ENCODE peak calls at places on chromosomes 1 and 21, in nine cellular contexts. C, P, A, J, I, D, H, V and W are unnamed samples.
A peak's percentile ranks its signal among the peaks of the same experiment; 100 is the strongest.

GRCh38 chr1:156684227-156684782 is 7.1 kb upstream of the NES start:
- DNase-seq in V (no peak), D (no peak), A (no peak), C (no peak), J (no peak), I (no peak), P (no peak), H (no peak), W (no peak)

GRCh38 chr21:37700641-37701202 is 215.5 kb downstream of the KCNJ6 start:
- DNase-seq in V (no peak), D (no peak), J (no peak), I (peak; percentile 63), C (no peak), H (no peak), A (peak; percentile 79), P (no peak), W (no peak)

GRCh38 chr1:175188936-175189335 is 3.6 kb downstream of the KIAA0040 start:
- DNase-seq in A (no peak), J (no peak), C (no peak), V (no peak), I (no peak), P (peak; percentile 56), D (no peak), H (no peak), W (no peak)

GRCh38 chr1:26915204-26915842 is 1.5 kb upstream of the NR0B2 start:
- DNase-seq in J (no peak), A (no peak), P (no peak), V (no peak), I (no peak), C (peak; percentile 53), H (peak; percentile 68), D (peak; percentile 53), W (peak; percentile 86)

GRCh38 chr21:17089121-17089520 is 423.7 kb upstream of the CXADR start:
- DNase-seq in I (no peak), P (no peak), H (no peak), A (no peak), D (no peak), C (no peak), J (no peak), V (no peak), W (no peak)

GRCh38 chr1:19287436-19288185 is 959 bp downstream of the AKR7A3 start:
- DNase-seq in C (no peak), H (no peak), V (no peak), P (no peak), J (no peak), I (no peak), D (no peak), A (no peak), W (peak; percentile 64)

GRCh38 chr1:153531638-153532037 is 4.2 kb downstream of the S100A6 start:
- DNase-seq in I (no peak), A (no peak), C (no peak), J (no peak), H (no peak), P (no peak), D (no peak), V (no peak), W (no peak)

GRCh38 chr1:110228386-110228785 is 18.3 kb downstream of the KCNC4 start:
- DNase-seq in P (no peak), D (no peak), J (peak; percentile 87), I (no peak), C (no peak), V (no peak), A (no peak), H (no peak), W (no peak)

GRCh38 chr21:43298546-43299440 is 128.1 kb downstream of the SIK1 start:
- DNase-seq in H (no peak), J (peak; percentile 52), A (no peak), V (no peak), P (no peak), C (no peak), I (no peak), D (no peak), W (no peak)

GRCh38 chr1:71414229-71414628 is 333.4 kb upstream of the ZRANB2 start:
- DNase-seq in H (no peak), V (no peak), A (no peak), I (no peak), P (no peak), C (no peak), J (no peak), D (no peak), W (no peak)

GRCh38 chr1:38848069-38848468 is 11.5 kb downstream of the RRAGC start:
- DNase-seq in V (no peak), P (no peak), D (no peak), J (no peak), C (no peak), I (no peak), H (no peak), A (no peak), W (no peak)

GRCh38 chr1:235817101-235817725 is 49.5 kb downstream of the LYST start:
- DNase-seq in P (no peak), J (no peak), I (no peak), H (no peak), D (no peak), V (no peak), A (no peak), C (no peak), W (no peak)

GRCh38 chr21:22352088-22352487 is 1353.9 kb downstream of the NCAM2 start:
- DNase-seq in A (no peak), P (no peak), I (no peak), C (no peak), H (no peak), J (no peak), D (no peak), V (no peak), W (no peak)

GRCh38 chr1:44281987-44282703 is 68.9 kb downstream of the DMAP1 start:
- DNase-seq in C (no peak), I (no peak), H (no peak), A (no peak), D (no peak), P (no peak), J (no peak), V (no peak), W (no peak)

GRCh38 chr1:44283524-44284173 is 70.4 kb downstream of the DMAP1 start:
- DNase-seq in J (no peak), A (no peak), D (no peak), I (peak; percentile 7), P (no peak), V (no peak), H (no peak), C (no peak), W (no peak)

GRCh38 chr1:44282704-44283426 is 69.6 kb downstream of the DMAP1 start:
- DNase-seq in V (no peak), J (no peak), P (no peak), D (no peak), C (no peak), I (no peak), H (no peak), A (no peak), W (peak; percentile 32)

GRCh38 chr1:44288883-44289282 is 66.2 kb downstream of the ERI3 start:
- DNase-seq in J (no peak), A (no peak), P (no peak), V (no peak), I (no peak), C (no peak), D (no peak), H (no peak), W (no peak)

DNA sequence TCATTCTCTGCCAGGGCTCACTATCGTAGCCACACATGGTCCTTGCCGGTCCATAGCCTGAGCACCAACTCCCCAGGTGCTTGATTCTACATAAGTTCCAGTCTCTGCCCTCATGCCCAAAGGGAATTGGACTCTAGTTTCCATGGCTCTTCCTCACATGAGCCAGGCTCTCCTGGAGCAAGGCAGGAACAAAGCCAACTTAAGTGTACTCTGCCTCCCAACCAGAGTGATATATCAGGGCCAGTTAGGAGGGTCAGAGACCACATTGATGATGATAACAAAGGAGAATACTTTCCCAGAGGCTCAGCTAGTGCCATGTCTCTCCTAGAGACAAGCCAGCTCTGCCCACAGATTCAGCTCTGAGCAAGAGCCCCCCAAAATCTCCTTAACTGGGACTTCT is 70.9 kb downstream of the ERI3 start:
- DNase-seq in C (no peak), V (no peak), H (no peak), J (no peak), A (no peak), P (no peak), I (no peak), D (no peak), W (no peak)
- H3K4me1 ChIP-seq in C (no peaks in the 10 kb centered on the region), V (no peaks in the 10 kb centered on the region), H (peaks cover 16% of the 10 kb centered on the region), J (peaks cover 7% of the 10 kb centered on the region), A (no peaks in the 10 kb centered on the region), P (no peaks in the 10 kb centered on the region), I (peaks cover 18% of the 10 kb centered on the region), D (peaks cover 3% of the 10 kb centered on the region), W (peaks cover 22% of the 10 kb centered on the region)

GRCh38 chr1:223771469-223771813 is 59.1 kb downstream of the CAPN2 start:
- DNase-seq in C (no peak), J (no peak), D (no peak), A (no peak), V (no peak), H (no peak), P (no peak), I (no peak), W (no peak)
- H3K4me3 ChIP-seq in C (no peak overlapping the region), J (no peak overlapping the region), D (no peak overlapping the region), A (no peak overlapping the region), V (no peak overlapping the region), H (peak overlapping the region; percentile 7), P (no peak overlapping the region), I (no peak overlapping the region), W (no peak overlapping the region)

GRCh38 chr1:186806477-186806876 is 22.3 kb upstream of the PLA2G4A start:
- DNase-seq in I (peak; percentile 23), V (no peak), A (no peak), C (no peak), P (no peak), D (peak; percentile 6), J (no peak), H (no peak), W (no peak)
- TF ChIP-seq CTCF in I (peak; percentile 57), V (no peak), A (no peak), C (no peak), P (no peak), D (peak; percentile 11), J (no peak), H (peak; percentile 41), W (no peak)

GRCh38 chr21:36695671-36696389 is 3.1 kb upstream of the SIM2 start:
- DNase-seq in C (no peak), A (no peak), I (no peak), V (no peak), H (no peak), P (no peak), D (no peak), J (peak; percentile 72), W (no peak)

GRCh38 chr21:36695283-36695634 is 3.7 kb upstream of the SIM2 start:
- DNase-seq in V (no peak), A (no peak), I (no peak), C (no peak), J (no peak), D (no peak), H (no peak), P (no peak), W (no peak)

GRCh38 chr21:36696640-36697472 is 2.1 kb upstream of the SIM2 start:
- DNase-seq in C (no peak), A (no peak), H (no peak), P (no peak), V (no peak), I (no peak), D (no peak), J (peak; percentile 64), W (no peak)

GRCh38 chr21:36697473-36698159 is 1.3 kb upstream of the SIM2 start:
- DNase-seq in V (no peak), C (no peak), D (no peak), H (no peak), A (no peak), I (no peak), J (no peak), P (no peak), W (no peak)

DNA sequence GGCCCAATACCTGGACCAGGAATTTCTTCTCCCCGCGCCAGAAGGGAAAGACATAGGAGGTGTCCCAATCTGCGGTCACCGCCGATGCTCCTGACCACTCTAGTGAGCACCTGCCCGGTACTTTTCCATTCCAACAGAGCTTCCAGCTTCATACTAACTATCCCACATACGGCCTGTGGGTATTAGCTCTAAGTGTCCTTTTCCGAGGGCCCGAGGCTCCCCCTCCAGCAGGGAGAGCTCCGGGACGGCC is 2.6 kb upstream of the SIM2 start:
- DNase-seq in I (no peak), P (no peak), H (no peak), A (no peak), J (no peak), C (no peak), D (no peak), V (no peak), W (no peak)
- H3K4me1 ChIP-seq in I (peaks cover 11% of the 10 kb centered on the region), P (peaks cover 49% of the 10 kb centered on the region), H (peaks cover 65% of the 10 kb centered on the region), A (no peaks in the 10 kb centered on the region), J (peaks cover 6% of the 10 kb centered on the region), C (peaks cover 26% of the 10 kb centered on the region), D (peaks cover 47% of the 10 kb centered on the region), V (no peaks in the 10 kb centered on the region), W (peaks cover 21% of the 10 kb centered on the region)